ENCODE peak calls at places on chromosomes 13 and 19, in five cellular contexts. S is left ventricle myocardium inferior; Q is non-pigmented ciliary epithelial cell; M is activated CD4-positive, alpha-beta T cell treated with anti-CD3 and anti-CD28 coated beads, Interleukin-2, amount 50 U/mL, for 1 hour; F is LoVo. I is an unnamed sample.

GRCh38 chr13:23141964-23142363 is 38.8 kb upstream of the SGCG start:
- DNase-seq in S (no peak), Q (no peak), M (no peak), F (no peak), I (no peak)

GRCh38 chr19:35346193-35347052 is 1.3 kb upstream of the FFAR1 start:
- DNase-seq in S (no peak), Q (no peak), M (peak; percentile 73), F (no peak), I (peak; percentile 70)

GRCh38 chr19:31285744-31286143 is 63.5 kb downstream of the TSHZ3 start:
- DNase-seq in S (no peak), Q (no peak), M (no peak), F (no peak), I (no peak)

GRCh38 chr19:17997969-17998826 is 9.8 kb upstream of the ARRDC2 start:
- DNase-seq in S (no peak), Q (no peak), M (no peak), F (peak; percentile 18), I (no peak)

GRCh38 chr13:22278336-22278929 is 607.6 kb downstream of the FGF9 start:
- DNase-seq in S (peak; percentile 33), Q (no peak), M (peak; percentile 72), F (peak; percentile 30), I (peak; percentile 27)

GRCh38 chr13:40211586-40211968 is 454.9 kb downstream of the FOXO1 start:
- DNase-seq in S (no peak), Q (no peak), M (no peak), F (no peak), I (no peak)

GRCh38 chr13:91659583-91660415 is 261.4 kb downstream of the GPC5 start:
- DNase-seq in S (no peak), Q (no peak), M (no peak), F (no peak), I (no peak)

GRCh38 chr13:100828226-100828625 is 153.6 kb upstream of the TMTC4 start:
- DNase-seq in S (no peak), Q (no peak), M (no peak), F (no peak), I (no peak)

GRCh38 chr13:110650436-110650835 is 35.1 kb downstream of the NAXD start:
- DNase-seq in S (no peak), Q (no peak), M (no peak), F (no peak), I (no peak)

GRCh38 chr13:73803997-73804396 is 330.2 kb downstream of the KLF12 start:
- DNase-seq in S (no peak), Q (peak; percentile 32), M (no peak), F (no peak), I (no peak)

GRCh38 chr13:67077132-67077531 is 153.0 kb downstream of the PCDH9 start:
- DNase-seq in S (no peak), Q (no peak), M (no peak), F (no peak), I (no peak)

GRCh38 chr13:44904982-44905381 is 84.3 kb downstream of the NUFIP1 start:
- DNase-seq in S (peak; percentile 40), Q (peak; percentile 94), M (no peak), F (no peak), I (no peak)

GRCh38 chr13:105914637-105915036 is 620.8 kb downstream of the EFNB2 start:
- DNase-seq in S (no peak), Q (peak; percentile 68), M (no peak), F (no peak), I (no peak)

GRCh38 chr13:76677047-76677446 is 209.2 kb downstream of the KCTD12 start:
- DNase-seq in S (peak; percentile 63), Q (peak; percentile 65), M (no peak), F (no peak), I (no peak)

GRCh38 chr13:54709546-54709945 is 1680.9 kb downstream of the OLFM4 start:
- DNase-seq in S (no peak), Q (no peak), M (no peak), F (no peak), I (no peak)

GRCh38 chr19:35609881-35610353 is 2.6 kb upstream of the HAUS5 start:
- DNase-seq in S (no peak), Q (no peak), M (no peak), F (no peak), I (peak; percentile 69)

I was measured in GM12864.